ENCODE peak calls at places on chromosome 9, in five cellular contexts. N is astrocyte of the spinal cord, L is right lobe of liver, P is spleen, H is B cell. V is an unnamed sample.
A peak's percentile ranks its signal among the peaks of the same experiment; 100 is the strongest.

GRCh38 chr9:127524373-127524772 is 73.1 kb downstream of the LRSAM1 start:
- DNase-seq in N (no peak), L (no peak), P (no peak), H (no peak), V (no peak)

GRCh38 chr9:127934248-127934647 is 3.4 kb downstream of the DPM2 start:
- DNase-seq in N (no peak), L (no peak), P (no peak), H (no peak), V (no peak)

GRCh38 chr9:2727966-2728613 is 10.8 kb downstream of the KCNV2 start:
- DNase-seq in N (peak; percentile 63), L (no peak), P (no peak), H (peak; percentile 45), V (peak; percentile 37)

GRCh38 chr9:112479221-112479620 is 7.4 kb upstream of the KIAA1958 start:
- DNase-seq in N (no peak), L (no peak), P (no peak), H (no peak), V (no peak)

GRCh38 chr9:18263367-18263766 is 210.6 kb upstream of the ADAMTSL1 start:
- DNase-seq in N (no peak), L (no peak), P (no peak), H (no peak), V (no peak)

GRCh38 chr9:89558500-89558899 is 46.3 kb upstream of the GADD45G start:
- DNase-seq in N (no peak), L (no peak), P (no peak), H (no peak), V (no peak)

GRCh38 chr9:128683340-128684064 is 5.5 kb upstream of the SET start:
- DNase-seq in N (peak; percentile 22), L (peak; percentile 75), P (peak; percentile 92), H (peak; percentile 72), V (no peak)

GRCh38 chr9:77417570-77417969 is 230.6 kb downstream of the GNA14 start:
- DNase-seq in N (peak; percentile 68), L (no peak), P (no peak), H (no peak), V (peak; percentile 73)

GRCh38 chr9:95366731-95367325 is 49.3 kb upstream of the FANCC start:
- DNase-seq in N (no peak), L (no peak), P (no peak), H (no peak), V (no peak)

GRCh38 chr9:86794356-86795046 is 152.8 kb downstream of the GAS1 start:
- DNase-seq in N (peak; percentile 85), L (no peak), P (no peak), H (no peak), V (peak; percentile 42)

GRCh38 chr9:108844391-108844790 is 11.4 kb downstream of the ACTL7B start:
- DNase-seq in N (no peak), L (no peak), P (no peak), H (no peak), V (no peak)

GRCh38 chr9:87375397-87376073 is 122.1 kb upstream of the DAPK1 start:
- DNase-seq in N (peak; percentile 18), L (no peak), P (no peak), H (no peak), V (no peak)

GRCh38 chr9:90706230-90706629 is 63.6 kb upstream of the DIRAS2 start:
- DNase-seq in N (no peak), L (no peak), P (no peak), H (no peak), V (no peak)

GRCh38 chr9:14573319-14573718 is 119.9 kb downstream of the ZDHHC21 start:
- DNase-seq in N (no peak), L (no peak), P (no peak), H (no peak), V (no peak)

GRCh38 chr9:6852243-6852963 is 94.6 kb downstream of the KDM4C start:
- DNase-seq in N (peak; percentile 42), L (no peak), P (no peak), H (no peak), V (no peak)

GRCh38 chr9:84974790-84975189 is 305.3 kb downstream of the NTRK2 start:
- DNase-seq in N (no peak), L (no peak), P (no peak), H (no peak), V (no peak)

GRCh38 chr9:78118742-78119473 is 87.3 kb upstream of the GNAQ start:
- DNase-seq in N (peak; percentile 16), L (no peak), P (no peak), H (no peak), V (no peak)

GRCh38 chr9:93129691-93130500 is 4.2 kb downstream of the NINJ1 start:
- DNase-seq in N (no peak), L (peak; percentile 49), P (peak; percentile 81), H (no peak), V (no peak)

GRCh38 chr9:132077881-132078280 is 1.8 kb downstream of the MED27 start:
- DNase-seq in N (peak; percentile 2), L (no peak), P (no peak), H (no peak), V (no peak)

DNA sequence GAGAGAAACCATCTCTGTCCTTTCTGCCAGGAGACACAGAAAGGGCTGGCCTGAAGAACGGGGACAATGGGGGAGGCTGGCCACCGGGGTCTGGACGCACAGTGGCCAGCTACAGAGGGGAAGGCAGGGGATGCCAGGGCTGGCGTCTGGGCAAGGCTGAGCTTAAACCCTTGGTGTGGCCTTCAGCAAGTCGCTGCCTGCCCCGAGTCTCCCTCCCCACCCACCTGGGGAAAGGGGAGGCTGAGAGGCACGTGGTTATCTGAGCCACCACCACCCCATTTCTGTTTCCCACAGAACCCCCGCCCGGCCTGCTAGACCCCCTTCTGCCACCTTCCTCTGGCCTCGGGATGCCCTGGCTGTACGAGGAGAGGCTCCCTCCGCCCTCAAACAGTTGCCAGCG is 115.3 kb downstream of the VAV2 start:
- DNase-seq in N (no peak), L (no peak), P (no peak), H (no peak), V (no peak)
- TF ChIP-seq CTCF in N (no peak), L (no peak), P (no peak), H (no peak), V (no peak)

GRCh38 chr9:81673310-81673709 is 16.0 kb downstream of the TLE1 start:
- DNase-seq in N (no peak), L (no peak), P (no peak), H (no peak), V (no peak)
- TF ChIP-seq CTCF in N (no peak), L (no peak), P (no peak), H (no peak), V (no peak)

GRCh38 chr9:137550241-137550621 is at the start of gene PNPLA7:
- DNase-seq in N (peak; percentile 60), L (peak; percentile 95), P (peak; percentile 92), H (peak; percentile 74), V (no peak)

GRCh38 chr9:137544176-137544755 is 5.9 kb downstream of the PNPLA7 start:
- DNase-seq in N (no peak), L (no peak), P (no peak), H (no peak), V (no peak)

GRCh38 chr9:137545123-137545522 is 5.1 kb downstream of the PNPLA7 start:
- DNase-seq in N (peak; percentile 17), L (no peak), P (no peak), H (no peak), V (no peak)

GRCh38 chr9:137550958-137551655 is 572 bp upstream of the MRPL41 start:
- DNase-seq in N (no peak), L (peak; percentile 74), P (peak; percentile 92), H (no peak), V (peak; percentile 14)

GRCh38 chr9:137547687-137548543 is 2.3 kb downstream of the PNPLA7 start:
- DNase-seq in N (no peak), L (no peak), P (no peak), H (no peak), V (no peak)
- TF ChIP-seq CTCF in N (no peak), L (no peak), P (no peak), H (no peak), V (no peak)

DNA sequence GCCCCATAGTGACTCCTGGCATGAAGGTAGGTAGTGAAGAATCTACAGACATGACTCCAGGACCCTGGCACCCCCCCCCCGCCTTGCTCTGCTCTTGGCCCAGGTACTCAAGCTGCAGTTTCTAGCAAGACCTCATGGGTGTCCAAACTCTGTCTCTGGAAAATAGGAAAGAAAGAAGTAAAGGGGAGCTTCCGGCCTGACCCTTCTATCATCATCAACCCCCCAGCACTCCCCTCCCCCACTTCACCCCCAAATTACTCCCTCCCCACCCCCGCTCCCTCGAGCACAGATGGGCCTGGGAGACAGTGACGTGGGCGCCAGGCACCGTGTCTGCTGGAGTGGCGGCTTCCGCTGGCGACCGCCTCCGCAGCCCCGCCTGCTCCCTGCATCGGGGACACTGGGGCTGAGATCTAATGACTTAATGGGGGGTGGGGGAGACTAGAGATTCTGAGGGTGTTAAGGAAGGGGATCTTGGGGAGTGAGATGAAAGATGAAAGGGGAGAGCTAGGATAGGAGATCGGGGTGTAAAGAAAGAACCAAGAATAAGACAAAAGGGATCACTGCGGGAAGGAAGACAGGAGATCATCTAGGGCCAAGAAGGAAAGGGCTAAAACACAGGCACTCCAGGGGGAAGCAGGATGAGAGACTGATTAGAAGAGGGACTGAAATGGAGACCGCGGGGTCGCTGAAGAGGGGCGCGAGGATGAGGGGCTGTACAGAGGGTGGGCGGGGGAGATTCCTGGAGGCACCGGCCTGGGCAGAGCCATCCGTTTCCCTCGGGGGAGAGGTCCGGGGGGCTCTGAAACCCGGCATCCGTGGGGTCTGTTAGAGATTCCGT is 1.1 kb upstream of the DNAJB5 start:
- DNase-seq in N (no peak), L (no peak), P (peak; percentile 88), H (no peak), V (no peak)
- TF ChIP-seq CTCF in N (no peak), L (no peak), P (no peak), H (no peak), V (no peak)

GRCh38 chr9:98241357-98242104 is 13.9 kb downstream of the TBC1D2 start:
- DNase-seq in N (no peak), L (no peak), P (no peak), H (no peak), V (no peak)
- TF ChIP-seq CTCF in N (peak; percentile 7), L (no peak), P (no peak), H (no peak), V (no peak)

GRCh38 chr9:116286287-116286686 is 132.7 kb downstream of the PAPPA start:
- DNase-seq in N (peak; percentile 51), L (no peak), P (no peak), H (no peak), V (no peak)

GRCh38 chr9:116284518-116284917 is 130.9 kb downstream of the PAPPA start:
- DNase-seq in N (no peak), L (no peak), P (no peak), H (no peak), V (no peak)

GRCh38 chr9:116282598-116282997 is 129.0 kb downstream of the PAPPA start:
- DNase-seq in N (no peak), L (no peak), P (no peak), H (no peak), V (no peak)

GRCh38 chr9:116287721-116288120 is 134.1 kb downstream of the PAPPA start:
- DNase-seq in N (peak; percentile 60), L (no peak), P (no peak), H (no peak), V (no peak)

DNA sequence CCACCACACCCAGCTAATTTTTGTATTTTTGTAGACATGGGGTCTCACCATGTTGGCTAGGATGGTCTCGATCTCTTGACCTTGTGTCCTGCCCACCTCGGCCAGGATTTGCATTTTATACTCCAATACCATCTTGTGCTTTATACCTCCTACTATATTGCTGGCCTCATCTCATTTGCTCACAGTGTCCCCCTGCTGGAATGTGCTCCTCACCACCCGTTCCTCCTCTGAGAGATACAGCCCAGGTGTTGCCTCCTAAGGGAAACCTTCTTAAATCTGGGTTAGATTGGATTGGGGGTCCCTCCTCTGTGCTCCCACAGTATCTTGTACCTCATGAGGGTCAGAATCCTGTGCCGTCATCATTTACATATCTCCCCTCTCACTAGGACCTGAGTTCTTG is 131.7 kb downstream of the PAPPA start:
- DNase-seq in N (no peak), L (no peak), P (no peak), H (no peak), V (no peak)
- TF ChIP-seq CTCF in N (peak; percentile 19), L (no peak), P (no peak), H (no peak), V (no peak)

V was measured in AG09319.